ENCODE peak calls at places on chromosomes 6 and 20, in seven cellular contexts. K is cardiac fibroblast, I is fibroblast of lung, J is substantia nigra, D is iPS-NIHi11, W is Right ventricle myocardium inferior, A is memory B cell. M is an unnamed sample.

GRCh38 chr20:1087311-1087710 is 31.1 kb upstream of the PSMF1 start:
- DNase-seq in D (no peak), I (no peak), W (no peak), K (no peak), A (no peak), J (no peak), M (no peak)

GRCh38 chr6:129263117-129263516 is 380.2 kb downstream of the LAMA2 start:
- DNase-seq in D (no peak), A (no peak), K (no peak), W (no peak), I (no peak), J (no peak), M (no peak)

GRCh38 chr6:4225207-4225872 is 90.0 kb upstream of the ECI2 start:
- DNase-seq in D (no peak), W (no peak), I (peak; percentile 31), A (no peak), J (no peak), K (no peak), M (no peak)

GRCh38 chr6:48111143-48111506 is at the start of gene PTCHD4:
- DNase-seq in J (no peak), A (no peak), W (no peak), D (peak; percentile 31), I (peak; percentile 48), K (peak; percentile 55), M (peak; percentile 4)

GRCh38 chr20:33796907-33797544 is 14.1 kb upstream of the CHMP4B start:
- DNase-seq in D (no peak), A (no peak), W (no peak), K (no peak), I (no peak), J (no peak), M (no peak)

GRCh38 chr6:101393291-101394251 is at the start of gene GRIK2:
- DNase-seq in D (peak; percentile 73), J (no peak), A (no peak), W (peak; percentile 49), K (peak; percentile 33), I (no peak), M (peak; percentile 81)

GRCh38 chr6:92827104-92827503 is 592.3 kb downstream of the EPHA7 start:
- DNase-seq in I (no peak), J (no peak), D (no peak), K (no peak), W (no peak), A (no peak), M (no peak)

GRCh38 chr6:72769459-72770125 is 147.7 kb downstream of the KCNQ5 start:
- DNase-seq in A (no peak), K (no peak), J (no peak), I (no peak), D (no peak), W (no peak), M (no peak)

GRCh38 chr20:11740975-11741374 is 176.7 kb upstream of the BTBD3 start:
- DNase-seq in A (no peak), D (no peak), I (no peak), J (no peak), K (no peak), W (no peak), M (no peak)

GRCh38 chr6:7108964-7109836 is 1.4 kb downstream of the RREB1 start:
- DNase-seq in D (peak; percentile 52), I (peak; percentile 85), W (peak; percentile 79), K (peak; percentile 81), J (no peak), A (no peak), M (peak; percentile 44)

GRCh38 chr6:87122477-87122876 is 27.6 kb upstream of the CGA start:
- DNase-seq in J (no peak), A (no peak), I (no peak), W (no peak), D (peak; percentile 25), K (no peak), M (no peak)

GRCh38 chr20:36065427-36065998 is 89.0 kb upstream of the EPB41L1 start:
- DNase-seq in J (no peak), W (no peak), D (no peak), A (no peak), I (no peak), K (no peak), M (no peak)

GRCh38 chr20:46151936-46152335 is 33.8 kb downstream of the CD40 start:
- DNase-seq in J (no peak), K (no peak), W (no peak), D (peak; percentile 84), I (no peak), A (no peak), M (peak; percentile 67)

GRCh38 chr20:25000268-25000801 is 7.8 kb upstream of the APMAP start:
- DNase-seq in K (peak; percentile 95), D (no peak), W (peak; percentile 83), J (no peak), I (peak; percentile 25), A (no peak), M (no peak)

GRCh38 chr6:137678451-137678850 is 184.3 kb upstream of the OLIG3 start:
- DNase-seq in K (no peak), D (no peak), J (no peak), W (no peak), A (no peak), I (no peak), M (no peak)

GRCh38 chr6:169075211-169075621 is 178.4 kb downstream of the THBS2 start:
- DNase-seq in W (no peak), A (no peak), I (peak; percentile 98), J (no peak), K (peak; percentile 90), D (no peak), M (no peak)

GRCh38 chr6:123962508-123962907 is 158.8 kb downstream of the NKAIN2 start:
- DNase-seq in W (no peak), J (no peak), A (no peak), I (no peak), K (no peak), D (no peak), M (no peak)

M was measured in SK-N-SH.